ENCODE peak calls at places on chromosomes 13 and 19, in six cellular contexts. T, B, Y, I, N and O are unnamed samples.

GRCh38 chr19:17805427-17805826 is 10.5 kb downstream of the B3GNT3 start:
- DNase-seq in I (no peak), N (no peak), T (no peak), Y (no peak), B (no peak), O (no peak)

GRCh38 chr13:114324334-114324733 is 10.0 kb downstream of the CHAMP1 start:
- DNase-seq in N (no peak), I (no peak), T (no peak), B (no peak), Y (no peak), O (no peak)

GRCh38 chr19:17765069-17765618 is 13.9 kb downstream of the FCHO1 start:
- DNase-seq in T (no peak), I (no peak), N (no peak), B (no peak), Y (no peak), O (no peak)

GRCh38 chr13:63381078-63381859 is 1965.6 kb upstream of the PCDH20 start:
- DNase-seq in B (no peak), Y (no peak), T (peak; percentile 33), I (no peak), N (no peak), O (peak; percentile 12)

GRCh38 chr13:103236213-103236612 is 170.0 kb upstream of the SLC10A2 start:
- DNase-seq in I (no peak), T (peak; percentile 52), N (no peak), B (no peak), Y (no peak), O (peak; percentile 18)

GRCh38 chr19:34067861-34068271 is 104.4 kb upstream of the LSM14A start:
- DNase-seq in B (no peak), N (no peak), Y (no peak), T (peak; percentile 9), I (no peak), O (no peak)

GRCh38 chr13:52749446-52749845 is 9.8 kb upstream of the CNMD start:
- DNase-seq in Y (peak; percentile 44), N (no peak), T (no peak), B (no peak), I (no peak), O (no peak)

GRCh38 chr13:90238433-90238832 is 1109.1 kb upstream of the MIR17HG start:
- DNase-seq in B (peak; percentile 18), N (no peak), I (no peak), Y (no peak), T (peak; percentile 8), O (no peak)

GRCh38 chr13:33730147-33730546 is 87.8 kb upstream of the RFC3 start:
- DNase-seq in B (no peak), T (no peak), N (peak; percentile 49), Y (no peak), I (no peak), O (no peak)

GRCh38 chr19:13834308-13834790 is 39.1 kb downstream of the ZSWIM4 start:
- DNase-seq in N (no peak), B (no peak), I (no peak), Y (no peak), T (peak; percentile 76), O (peak; percentile 61)

GRCh38 chr19:52665529-52665928 is 27.4 kb upstream of the ZNF83 start:
- DNase-seq in B (no peak), N (no peak), T (peak; percentile 33), I (no peak), Y (no peak), O (no peak)

GRCh38 chr13:36026556-36026955 is 104.6 kb downstream of the DCLK1 start:
- DNase-seq in N (no peak), B (no peak), T (peak; percentile 55), I (no peak), Y (peak; percentile 89), O (no peak)

GRCh38 chr13:106418556-106418955 is 116.9 kb downstream of the EFNB2 start:
- DNase-seq in I (peak; percentile 48), N (no peak), B (no peak), Y (no peak), T (peak; percentile 28), O (peak; percentile 91)

GRCh38 chr13:50244913-50245574 is 229.8 kb downstream of the KCNRG start:
- DNase-seq in T (peak; percentile 91), I (peak; percentile 38), N (peak; percentile 43), Y (no peak), B (no peak), O (peak; percentile 72)

GRCh38 chr13:27662738-27663470 is 41.2 kb downstream of the POLR1D start:
- DNase-seq in T (no peak), N (no peak), Y (no peak), I (no peak), B (no peak), O (no peak)

GRCh38 chr19:40974633-40975037 is 16.4 kb upstream of the CYP2B6 start:
- DNase-seq in T (peak; percentile 85), I (peak; percentile 48), Y (peak; percentile 35), N (peak; percentile 75), B (peak; percentile 82), O (peak; percentile 89)

GRCh38 chr19:17855333-17856152 is 4.2 kb upstream of the RPL18A start:
- DNase-seq in T (peak; percentile 76), B (peak; percentile 84), I (no peak), N (peak; percentile 84), Y (peak; percentile 38), O (peak; percentile 89)

GRCh38 chr19:45506991-45507863 is at the start of gene VASP:
- DNase-seq in T (peak; percentile 88), Y (peak; percentile 44), N (peak; percentile 94), B (peak; percentile 72), I (no peak), O (peak; percentile 90)

GRCh38 chr19:51567583-51567982 is 3.5 kb upstream of the ZNF175 start:
- DNase-seq in T (no peak), B (no peak), I (no peak), N (no peak), Y (no peak), O (no peak)

GRCh38 chr13:64540468-64540867 is 2689.7 kb downstream of the PCDH9 start:
- DNase-seq in T (peak; percentile 62), I (no peak), Y (no peak), B (no peak), N (no peak), O (peak; percentile 16)

GRCh38 chr13:19185086-19185864 is 3.7 kb upstream of the TUBA3C start:
- DNase-seq in Y (no peak), T (no peak), I (no peak), N (no peak), B (no peak), O (no peak)

GRCh38 chr13:81458211-81458610 is 1117.3 kb upstream of the SPRY2 start:
- DNase-seq in I (no peak), N (no peak), T (no peak), Y (no peak), B (no peak), O (no peak)

GRCh38 chr19:49335071-49335783 is at the start of gene CD37:
- DNase-seq in I (no peak), N (peak; percentile 82), T (no peak), B (no peak), Y (no peak), O (no peak)

GRCh38 chr13:112793545-112794445 is 104.0 kb downstream of the ATP11A start:
- DNase-seq in B (no peak), N (no peak), T (no peak), Y (no peak), I (no peak), O (no peak)